ENCODE peak calls at places on chromosomes 7 and 10, in five cellular contexts. M, X, A, N and H are unnamed samples.

GRCh38 chr10:80493482-80494021 is 39.4 kb downstream of the TSPAN14 start:
- DNase-seq in M (no peak), X (peak), A (no peak), N (no peak), H (no peak)

GRCh38 chr10:105243381-105243780 is 602.3 kb downstream of the SORCS3 start:
- DNase-seq in M (no peak), X (no peak), A (no peak), N (no peak), H (no peak)

GRCh38 chr10:5892007-5892406 is 2.0 kb downstream of the FBH1 start:
- DNase-seq in M (no peak), X (no peak), A (no peak), N (no peak), H (no peak)

GRCh38 chr7:124791876-124792446 is 26.4 kb upstream of the GPR37 start:
- DNase-seq in M (no peak), X (no peak), A (no peak), N (no peak), H (no peak)

GRCh38 chr7:41847641-41848040 is 144.8 kb upstream of the INHBA start:
- DNase-seq in M (no peak), X (no peak), A (no peak), N (no peak), H (no peak)

GRCh38 chr10:81177651-81178244 is 640.0 kb downstream of the SH2D4B start:
- DNase-seq in M (no peak), X (no peak), A (no peak), N (no peak), H (no peak)

GRCh38 chr7:150383710-150384397 is 4.7 kb downstream of the ZNF775 start:
- DNase-seq in M (no peak), X (no peak), A (peak), N (no peak), H (peak)

GRCh38 chr10:35706959-35707358 is 64.9 kb upstream of the FZD8 start:
- DNase-seq in M (no peak), X (no peak), A (no peak), N (no peak), H (no peak)

GRCh38 chr7:87513735-87514319 is 38.3 kb upstream of the ABCB4 start:
- DNase-seq in M (no peak), X (peak), A (no peak), N (no peak), H (no peak)

GRCh38 chr7:1601956-1602355 is 32.1 kb upstream of the PSMG3 start:
- DNase-seq in M (no peak), X (no peak), A (no peak), N (no peak), H (no peak)

GRCh38 chr7:155529346-155529745 is 17.0 kb downstream of the CNPY1 start:
- DNase-seq in M (no peak), X (no peak), A (no peak), N (no peak), H (no peak)

GRCh38 chr10:120156614-120157274 is 264.2 kb downstream of the SEC23IP start:
- DNase-seq in M (no peak), X (no peak), A (no peak), N (no peak), H (no peak)

GRCh38 chr10:26555719-26556368 is 117.7 kb downstream of the APBB1IP start:
- DNase-seq in M (peak), X (peak), A (no peak), N (peak), H (no peak)

GRCh38 chr7:147547252-147547897 is 1043.2 kb upstream of the C7orf33 start:
- DNase-seq in M (no peak), X (no peak), A (peak), N (peak), H (no peak)

GRCh38 chr7:73526892-73527821 is 5.1 kb upstream of the BAZ1B start:
- DNase-seq in M (no peak), X (no peak), A (no peak), N (no peak), H (no peak)

GRCh38 chr7:47556511-47557180 is 25.3 kb downstream of the TNS3 start:
- DNase-seq in M (no peak), X (no peak), A (no peak), N (no peak), H (no peak)

GRCh38 chr10:123637326-123637880 is 28.8 kb upstream of the GPR26 start:
- DNase-seq in M (no peak), X (no peak), A (no peak), N (no peak), H (no peak)

GRCh38 chr7:39451901-39452300 is 114.3 kb upstream of the YAE1 start:
- DNase-seq in M (no peak), X (no peak), A (no peak), N (no peak), H (no peak)

GRCh38 chr7:95511716-95512260 is 26.0 kb downstream of the ASB4 start:
- DNase-seq in M (peak), X (peak), A (peak), N (peak), H (peak)

GRCh38 chr10:67017218-67017617 is 91.4 kb downstream of the LRRTM3 start:
- DNase-seq in M (no peak), X (no peak), A (no peak), N (no peak), H (no peak)

GRCh38 chr10:132807621-132808049 is 21.7 kb upstream of the NKX6-2 start:
- DNase-seq in M (peak), X (no peak), A (no peak), N (no peak), H (no peak)

GRCh38 chr10:90745565-90745964 is 112.3 kb downstream of the HTR7 start:
- DNase-seq in M (no peak), X (no peak), A (no peak), N (no peak), H (no peak)

GRCh38 chr10:101446947-101447346 is 93.0 kb downstream of the BTRC start:
- DNase-seq in M (peak), X (no peak), A (no peak), N (no peak), H (no peak)

GRCh38 chr10:122494833-122495232 is 33.5 kb downstream of the HTRA1 start:
- DNase-seq in M (no peak), X (no peak), A (no peak), N (no peak), H (no peak)

GRCh38 chr7:87918740-87919139 is 15.3 kb upstream of the ADAM22 start:
- DNase-seq in M (no peak), X (no peak), A (no peak), N (no peak), H (no peak)

GRCh38 chr7:140230517-140230861 is 53.7 kb upstream of the KDM7A start:
- DNase-seq in M (peak), X (no peak), A (peak), N (no peak), H (peak)

GRCh38 chr7:103710247-103710646 is 264.2 kb upstream of the SLC26A5 start:
- DNase-seq in M (no peak), X (no peak), A (no peak), N (no peak), H (no peak)

GRCh38 chr7:82036146-82036886 is 266.5 kb upstream of the HGF start:
- DNase-seq in M (no peak), X (peak), A (no peak), N (no peak), H (no peak)

GRCh38 chr7:39617010-39617409 is 6.4 kb upstream of the RALA start:
- DNase-seq in M (no peak), X (no peak), A (no peak), N (no peak), H (no peak)

GRCh38 chr10:15791816-15792524 is 68.3 kb downstream of the MINDY3 start:
- DNase-seq in M (no peak), X (no peak), A (peak), N (no peak), H (no peak)

GRCh38 chr10:61899997-61900828 is 1.3 kb upstream of the ARID5B start:
- DNase-seq in M (peak), X (no peak), A (peak), N (peak), H (peak)

GRCh38 chr10:12041766-12042408 is 722 bp downstream of the UPF2 start:
- DNase-seq in M (no peak), X (no peak), A (no peak), N (no peak), H (peak)

GRCh38 chr10:68628576-68629127 is 68.5 kb downstream of the TET1 start:
- DNase-seq in M (no peak), X (peak), A (no peak), N (no peak), H (no peak)

GRCh38 chr7:138008588-138009349 is 6.9 kb upstream of the CREB3L2 start:
- DNase-seq in M (no peak), X (peak), A (no peak), N (no peak), H (no peak)

GRCh38 chr7:42380411-42380810 is 143.4 kb upstream of the GLI3 start:
- DNase-seq in M (no peak), X (no peak), A (no peak), N (no peak), H (no peak)

GRCh38 chr10:21334891-21335696 is 190.4 kb downstream of the SKIDA1 start:
- DNase-seq in M (peak), X (peak), A (no peak), N (peak), H (no peak)

GRCh38 chr10:128062837-128063563 is 63.2 kb downstream of the MKI67 start:
- DNase-seq in M (no peak), X (no peak), A (no peak), N (no peak), H (peak)

GRCh38 chr7:69374036-69374420 is 224.2 kb upstream of the AUTS2 start:
- DNase-seq in M (no peak), X (no peak), A (no peak), N (no peak), H (no peak)

GRCh38 chr10:129741280-129741977 is 222.6 kb downstream of the EBF3 start:
- DNase-seq in M (no peak), X (no peak), A (no peak), N (peak), H (no peak)

GRCh38 chr10:129743738-129744133 is 220.3 kb downstream of the EBF3 start:
- DNase-seq in M (no peak), X (no peak), A (no peak), N (peak), H (no peak)

GRCh38 chr10:129742742-129743550 is 221.1 kb downstream of the EBF3 start:
- DNase-seq in M (no peak), X (no peak), A (no peak), N (peak), H (no peak)

GRCh38 chr10:129741978-129742741 is 221.9 kb downstream of the EBF3 start:
- DNase-seq in M (no peak), X (no peak), A (no peak), N (peak), H (no peak)

GRCh38 chr10:129740532-129741279 is 223.4 kb downstream of the EBF3 start:
- DNase-seq in M (no peak), X (no peak), A (no peak), N (no peak), H (no peak)
- TF ChIP-seq CTCF in M (no peak), X (no peak), A (no peak), N (no peak), H (no peak)

DNA sequence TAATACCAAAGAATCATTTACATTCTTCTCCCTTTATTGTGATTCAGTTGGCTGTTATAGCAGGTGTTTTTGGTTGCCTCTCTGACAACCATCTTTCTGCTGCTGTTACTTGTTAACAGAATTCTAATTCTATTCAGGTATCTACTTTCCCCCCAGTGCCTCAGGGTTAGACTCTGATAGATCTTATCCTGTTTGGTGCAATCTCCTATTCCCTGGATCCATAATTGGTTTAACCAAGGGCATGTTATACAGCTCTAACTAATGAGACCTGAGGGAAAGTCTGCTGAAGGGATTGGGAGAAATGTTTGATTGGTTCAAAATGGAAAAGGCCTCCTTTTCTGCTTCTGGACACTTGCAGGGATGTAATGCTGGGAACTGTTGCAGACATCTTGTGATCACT is 161.5 kb downstream of the GPR158 start:
- DNase-seq in M (no peak), X (no peak), A (no peak), N (no peak), H (no peak)
- TF ChIP-seq CTCF in M (no peak), X (no peak), A (no peak), N (no peak), H (no peak)

DNA sequence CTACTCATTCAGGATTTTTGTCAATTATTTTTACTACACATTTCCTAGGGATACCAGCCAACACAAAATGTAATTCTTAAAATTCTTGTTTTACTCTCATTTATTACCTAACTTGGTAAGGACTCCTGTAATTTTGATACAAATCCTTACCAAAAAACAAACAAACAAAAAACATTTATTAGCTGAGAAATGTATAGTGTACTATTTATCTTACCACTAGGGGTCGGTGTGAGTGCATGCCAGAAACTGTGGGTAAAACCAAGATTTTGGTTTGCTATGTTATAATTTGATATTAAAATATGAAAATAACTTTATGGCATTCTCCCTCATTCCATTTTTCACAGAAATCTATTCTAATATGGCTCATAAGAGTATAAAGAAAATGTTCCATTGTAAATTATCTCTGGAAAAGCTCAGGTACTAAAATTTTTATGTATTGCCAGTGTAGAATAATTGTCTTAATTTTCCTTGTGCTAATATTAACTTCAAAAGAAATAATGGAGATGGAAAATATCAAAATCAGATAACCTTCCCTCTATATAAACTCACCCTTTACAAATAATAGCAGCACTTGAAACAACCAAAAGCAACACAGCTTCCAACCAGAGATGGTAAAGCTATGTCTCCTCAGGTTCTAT is 290.8 kb upstream of the PCDH15 start:
- DNase-seq in M (no peak), X (peak), A (no peak), N (no peak), H (no peak)
- TF ChIP-seq CTCF in M (peak), X (peak), A (peak), N (peak), H (no peak)

GRCh38 chr10:45001382-45002148 is 842 bp downstream of the ZNF22 start:
- DNase-seq in M (peak), X (no peak), A (peak), N (peak), H (peak)
- TF ChIP-seq CTCF in M (peak), X (peak), A (peak), N (no peak), H (no peak)